ENCODE peak calls at places on chromosomes 6 and 20, in nine cellular contexts. One of them, this sample, is unnamed.
A peak's percentile ranks its signal among the peaks of the same experiment; 100 is the strongest.

GRCh38 chr6:136753624-136754023 is 38.7 kb downstream of the MAP3K5 start:
- DNase-seq in naive thymus-derived CD8-positive, alpha-beta T cell: peak; percentile 60
- DNase-seq in RWPE1: no peak
- DNase-seq in tibial artery: no peak
- DNase-seq in endothelial cell: no peak
- DNase-seq in AG09309: no peak
- DNase-seq in T1000: no peak
- DNase-seq in A549: no peak
- DNase-seq in ELF-1: no peak
- DNase-seq in this sample: no peak

GRCh38 chr6:33752139-33753015 is 5.7 kb upstream of the IP6K3 start:
- DNase-seq in naive thymus-derived CD8-positive, alpha-beta T cell: no peak
- DNase-seq in RWPE1: no peak
- DNase-seq in tibial artery: no peak
- DNase-seq in endothelial cell: no peak
- DNase-seq in AG09309: no peak
- DNase-seq in T1000: no peak
- DNase-seq in A549: no peak
- DNase-seq in ELF-1: peak; percentile 73
- DNase-seq in this sample: no peak

GRCh38 chr6:20306491-20306890 is 94.2 kb upstream of the MBOAT1 start:
- DNase-seq in naive thymus-derived CD8-positive, alpha-beta T cell: no peak
- DNase-seq in RWPE1: no peak
- DNase-seq in tibial artery: no peak
- DNase-seq in endothelial cell: no peak
- DNase-seq in AG09309: no peak
- DNase-seq in T1000: no peak
- DNase-seq in A549: no peak
- DNase-seq in ELF-1: peak; percentile 23
- DNase-seq in this sample: no peak

GRCh38 chr20:53816872-53817398 is 223.3 kb upstream of the ZNF217 start:
- DNase-seq in naive thymus-derived CD8-positive, alpha-beta T cell: no peak
- DNase-seq in RWPE1: no peak
- DNase-seq in tibial artery: no peak
- DNase-seq in endothelial cell: no peak
- DNase-seq in AG09309: no peak
- DNase-seq in T1000: no peak
- DNase-seq in A549: no peak
- DNase-seq in ELF-1: no peak
- DNase-seq in this sample: no peak

GRCh38 chr6:35147101-35147885 is 6.2 kb upstream of the TCP11 start:
- DNase-seq in naive thymus-derived CD8-positive, alpha-beta T cell: no peak
- DNase-seq in RWPE1: no peak
- DNase-seq in tibial artery: no peak
- DNase-seq in endothelial cell: no peak
- DNase-seq in AG09309: no peak
- DNase-seq in T1000: no peak
- DNase-seq in A549: no peak
- DNase-seq in ELF-1: no peak
- DNase-seq in this sample: no peak

GRCh38 chr20:57192311-57192710 is 74.1 kb downstream of the BMP7 start:
- DNase-seq in naive thymus-derived CD8-positive, alpha-beta T cell: no peak
- DNase-seq in RWPE1: no peak
- DNase-seq in tibial artery: no peak
- DNase-seq in endothelial cell: no peak
- DNase-seq in AG09309: no peak
- DNase-seq in T1000: no peak
- DNase-seq in A549: no peak
- DNase-seq in ELF-1: no peak
- DNase-seq in this sample: no peak

GRCh38 chr6:85490516-85491248 is 40.8 kb downstream of the NT5E start:
- DNase-seq in naive thymus-derived CD8-positive, alpha-beta T cell: no peak
- DNase-seq in RWPE1: peak; percentile 37
- DNase-seq in tibial artery: no peak
- DNase-seq in endothelial cell: no peak
- DNase-seq in AG09309: no peak
- DNase-seq in T1000: no peak
- DNase-seq in A549: no peak
- DNase-seq in ELF-1: no peak
- DNase-seq in this sample: no peak

GRCh38 chr6:132133734-132134490 is 182.7 kb upstream of the CCN2 start:
- DNase-seq in naive thymus-derived CD8-positive, alpha-beta T cell: no peak
- DNase-seq in RWPE1: no peak
- DNase-seq in tibial artery: peak; percentile 65
- DNase-seq in endothelial cell: no peak
- DNase-seq in AG09309: no peak
- DNase-seq in T1000: no peak
- DNase-seq in A549: no peak
- DNase-seq in ELF-1: no peak
- DNase-seq in this sample: no peak

GRCh38 chr6:54020311-54020710 is 90.9 kb upstream of the MLIP start:
- DNase-seq in naive thymus-derived CD8-positive, alpha-beta T cell: no peak
- DNase-seq in RWPE1: no peak
- DNase-seq in tibial artery: no peak
- DNase-seq in endothelial cell: no peak
- DNase-seq in AG09309: no peak
- DNase-seq in T1000: no peak
- DNase-seq in A549: no peak
- DNase-seq in ELF-1: no peak
- DNase-seq in this sample: no peak

GRCh38 chr6:131765081-131765852 is 42.6 kb upstream of the ENPP1 start:
- DNase-seq in naive thymus-derived CD8-positive, alpha-beta T cell: no peak
- DNase-seq in RWPE1: no peak
- DNase-seq in tibial artery: no peak
- DNase-seq in endothelial cell: no peak
- DNase-seq in AG09309: peak; percentile 82
- DNase-seq in T1000: no peak
- DNase-seq in A549: no peak
- DNase-seq in ELF-1: no peak
- DNase-seq in this sample: no peak

GRCh38 chr6:119728220-119728750 is 378.7 kb upstream of the MAN1A1 start:
- DNase-seq in naive thymus-derived CD8-positive, alpha-beta T cell: no peak
- DNase-seq in RWPE1: no peak
- DNase-seq in tibial artery: no peak
- DNase-seq in endothelial cell: no peak
- DNase-seq in AG09309: no peak
- DNase-seq in T1000: no peak
- DNase-seq in A549: no peak
- DNase-seq in ELF-1: no peak
- DNase-seq in this sample: no peak

GRCh38 chr6:155224618-155225017 is 39.2 kb upstream of the CLDN20 start:
- DNase-seq in naive thymus-derived CD8-positive, alpha-beta T cell: no peak
- DNase-seq in RWPE1: no peak
- DNase-seq in tibial artery: no peak
- DNase-seq in endothelial cell: no peak
- DNase-seq in AG09309: no peak
- DNase-seq in T1000: no peak
- DNase-seq in A549: no peak
- DNase-seq in ELF-1: no peak
- DNase-seq in this sample: no peak

GRCh38 chr6:56246941-56247653 is at the start of gene COL21A1:
- DNase-seq in naive thymus-derived CD8-positive, alpha-beta T cell: no peak
- DNase-seq in RWPE1: no peak
- DNase-seq in tibial artery: peak; percentile 39
- DNase-seq in endothelial cell: peak; percentile 67
- DNase-seq in AG09309: no peak
- DNase-seq in T1000: no peak
- DNase-seq in A549: peak; percentile 28
- DNase-seq in ELF-1: peak; percentile 95
- DNase-seq in this sample: peak; percentile 25

GRCh38 chr6:53802582-53802981 is 7.8 kb downstream of the LRRC1 start:
- DNase-seq in naive thymus-derived CD8-positive, alpha-beta T cell: no peak
- DNase-seq in RWPE1: no peak
- DNase-seq in tibial artery: no peak
- DNase-seq in endothelial cell: no peak
- DNase-seq in AG09309: no peak
- DNase-seq in T1000: no peak
- DNase-seq in A549: no peak
- DNase-seq in ELF-1: no peak
- DNase-seq in this sample: no peak

GRCh38 chr20:44010162-44010704 is 95.6 kb downstream of the TOX2 start:
- DNase-seq in naive thymus-derived CD8-positive, alpha-beta T cell: no peak
- DNase-seq in RWPE1: no peak
- DNase-seq in tibial artery: no peak
- DNase-seq in endothelial cell: no peak
- DNase-seq in AG09309: no peak
- DNase-seq in T1000: no peak
- DNase-seq in A549: no peak
- DNase-seq in ELF-1: no peak
- DNase-seq in this sample: no peak

GRCh38 chr6:69729870-69730449 is 66.8 kb downstream of the LMBRD1 start:
- DNase-seq in naive thymus-derived CD8-positive, alpha-beta T cell: no peak
- DNase-seq in RWPE1: peak; percentile 2
- DNase-seq in tibial artery: no peak
- DNase-seq in endothelial cell: no peak
- DNase-seq in AG09309: peak; percentile 7
- DNase-seq in T1000: no peak
- DNase-seq in A549: no peak
- DNase-seq in ELF-1: no peak
- DNase-seq in this sample: no peak

GRCh38 chr6:70586114-70586513 is 19.4 kb downstream of the SDHAF4 start:
- DNase-seq in naive thymus-derived CD8-positive, alpha-beta T cell: no peak
- DNase-seq in RWPE1: no peak
- DNase-seq in tibial artery: no peak
- DNase-seq in endothelial cell: no peak
- DNase-seq in AG09309: no peak
- DNase-seq in T1000: no peak
- DNase-seq in A549: no peak
- DNase-seq in ELF-1: no peak
- DNase-seq in this sample: no peak